ENCODE peak calls at places on chromosomes 3 and 15, in seven cellular contexts. P is uterus, S is dorsolateral prefrontal cortex, R is breast epithelium, X is IMR-90, B is A549, G is AG04450. H is an unnamed sample.
A peak's percentile ranks its signal among the peaks of the same experiment; 100 is the strongest.

GRCh38 chr3:153906366-153906765 is 214.8 kb upstream of the ARHGEF26 start:
- DNase-seq in G (no peak), B (no peak), P (no peak), X (no peak), S (no peak), R (no peak), H (no peak)

GRCh38 chr15:70264014-70264492 is 166.3 kb upstream of the TLE3 start:
- DNase-seq in S (no peak), R (no peak), G (no peak), X (no peak), P (peak; percentile 82), B (no peak), H (no peak)

GRCh38 chr3:9020396-9020795 is 57.1 kb upstream of the RAD18 start:
- DNase-seq in X (no peak), S (no peak), R (no peak), P (no peak), G (no peak), B (no peak), H (no peak)

GRCh38 chr3:183699238-183699947 is 1.8 kb downstream of the YEATS2 start:
- DNase-seq in P (no peak), R (no peak), X (no peak), G (no peak), S (no peak), B (no peak), H (no peak)

GRCh38 chr3:146280859-146281258 is 30.0 kb upstream of the PLSCR4 start:
- DNase-seq in G (no peak), B (no peak), X (peak; percentile 26), P (no peak), R (no peak), S (no peak), H (no peak)

GRCh38 chr15:89521605-89522004 is 25.2 kb upstream of the RHCG start:
- DNase-seq in R (no peak), B (no peak), S (no peak), G (no peak), X (no peak), P (no peak), H (no peak)

GRCh38 chr3:126826693-126827092 is 122.7 kb downstream of the CHCHD6 start:
- DNase-seq in P (no peak), X (no peak), R (no peak), S (no peak), B (no peak), G (no peak), H (no peak)

GRCh38 chr15:52100807-52101206 is 11.8 kb downstream of the BCL2L10 start:
- DNase-seq in X (peak; percentile 94), S (no peak), R (peak; percentile 56), B (no peak), G (peak; percentile 74), P (peak; percentile 89), H (peak; percentile 83)

GRCh38 chr15:64092075-64092820 is 1.4 kb downstream of the CIAO2A start:
- DNase-seq in R (no peak), X (no peak), B (no peak), S (no peak), P (no peak), G (no peak), H (no peak)

GRCh38 chr15:64093627-64094417 is at the start of gene CIAO2A:
- DNase-seq in X (peak; percentile 98), R (peak; percentile 95), G (peak; percentile 93), S (peak; percentile 95), B (peak; percentile 96), P (peak; percentile 97), H (peak; percentile 98)

GRCh38 chr15:64095431-64095794 is 369 bp upstream of the SNX1 start:
- DNase-seq in P (no peak), R (no peak), G (no peak), S (no peak), B (no peak), X (no peak), H (no peak)

GRCh38 chr15:64090527-64090926 is 3.1 kb downstream of the CIAO2A start:
- DNase-seq in X (no peak), P (no peak), G (no peak), S (no peak), B (no peak), R (no peak), H (no peak)

DNA sequence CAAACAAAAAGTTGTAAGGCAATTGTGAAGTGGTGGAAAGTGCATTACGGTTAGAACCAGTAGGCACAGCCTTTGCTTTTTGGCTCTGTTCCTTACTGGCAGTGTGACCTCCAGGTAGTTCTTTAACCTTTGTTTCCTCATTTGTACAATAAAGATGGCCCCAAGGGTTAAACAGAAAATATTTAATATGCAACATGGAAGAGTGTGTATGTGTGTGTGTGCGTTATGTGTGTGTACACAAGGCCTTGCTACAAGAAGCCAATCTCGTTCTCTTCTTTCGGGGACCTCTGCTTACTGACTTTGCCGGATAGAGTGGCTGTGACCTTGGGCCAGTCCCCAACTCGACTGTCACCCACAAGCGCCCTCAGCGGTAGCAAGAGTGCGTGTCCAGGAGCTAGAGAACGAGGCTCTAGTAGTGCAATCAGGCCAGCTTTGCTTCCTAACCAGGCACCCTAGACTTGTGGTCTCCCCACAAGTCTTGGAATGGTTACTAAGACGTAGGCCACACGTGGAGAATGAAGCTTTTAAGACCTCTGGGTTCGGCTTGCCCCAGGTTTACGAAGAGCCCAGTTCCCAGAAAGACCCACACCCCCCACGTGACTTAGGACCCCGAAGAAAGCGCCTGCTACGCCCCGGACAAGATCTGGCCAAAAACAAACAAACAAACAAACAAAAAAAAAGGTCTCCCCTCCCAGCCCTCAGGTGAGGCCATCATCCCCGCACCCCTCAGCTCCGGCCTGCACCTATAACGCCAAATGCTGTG is 593 bp downstream of the CIAO2A start:
- DNase-seq in B (peak; percentile 56), S (no peak), P (peak; percentile 29), X (peak; percentile 64), R (no peak), G (no peak), H (no peak)
- TF ChIP-seq CTCF in B (no peak), S (no peak), P (no peak), X (no peak), R (no peak), G (no peak), H (peak; percentile 17)

GRCh38 chr3:152834354-152835310 is at the start of gene P2RY1:
- DNase-seq in P (peak; percentile 67), G (no peak), R (no peak), S (peak; percentile 33), X (peak; percentile 17), B (peak; percentile 51), H (peak; percentile 19)
- H3K4me3 ChIP-seq in P (peak within 1 kb of the TSS; percentile 63), G (peak within 1 kb of the TSS; percentile 62), R (peak within 1 kb of the TSS; percentile 73), S (peak within 1 kb of the TSS; percentile 62), X (peak within 1 kb of the TSS; percentile 39), B (peak within 1 kb of the TSS; percentile 78), H (peak within 1 kb of the TSS; percentile 65)

DNA sequence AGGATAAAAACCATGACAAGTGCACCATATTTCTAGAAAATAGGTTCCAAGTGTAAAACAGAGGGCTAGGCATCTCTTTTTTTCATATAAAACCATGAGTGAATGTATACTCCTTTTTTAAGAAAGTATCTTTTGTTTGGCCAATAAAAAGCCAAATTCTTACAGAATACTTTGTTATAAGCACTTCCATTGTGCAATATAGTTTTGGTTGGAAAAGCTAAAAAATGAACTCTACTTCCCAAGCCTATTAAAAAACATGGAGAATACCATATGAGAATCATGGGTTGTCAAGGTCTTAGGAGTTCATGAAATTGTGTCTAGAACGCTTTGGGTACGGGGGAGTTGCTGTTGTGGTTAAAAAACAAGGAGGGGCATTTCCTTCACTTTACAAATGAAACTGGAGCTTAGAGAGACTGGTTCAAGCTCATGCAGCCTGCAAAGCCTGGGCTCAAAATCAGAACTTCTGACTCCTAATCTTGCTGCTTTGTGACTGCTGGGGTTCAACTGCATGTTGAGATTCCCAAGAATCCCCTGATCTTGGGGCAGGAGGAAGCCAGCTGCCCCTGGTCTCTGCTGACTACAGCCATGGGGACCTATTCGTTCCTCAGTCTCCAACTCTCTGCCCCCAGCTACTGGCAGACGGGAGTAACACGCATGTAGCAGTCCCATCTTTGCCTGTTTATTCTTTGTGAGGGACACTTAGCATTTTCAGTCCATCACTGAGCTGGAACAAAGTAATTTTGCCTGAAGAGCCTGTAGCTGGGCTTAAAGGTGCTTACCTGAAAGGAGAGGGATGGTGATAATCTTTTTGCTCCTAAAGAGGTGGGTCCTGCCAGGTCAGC is 229.1 kb downstream of the CHST2 start:
- DNase-seq in B (no peak), R (no peak), S (no peak), P (no peak), G (no peak), X (no peak), H (no peak)
- TF ChIP-seq CTCF in B (no peak), R (no peak), S (no peak), P (no peak), G (peak; percentile 2), X (no peak), H (peak; percentile 22)

GRCh38 chr15:62709261-62709660 is 333.3 kb upstream of the TPM1 start:
- DNase-seq in R (no peak), B (no peak), S (no peak), G (no peak), X (no peak), P (no peak), H (no peak)
- H3K4me3 ChIP-seq in R (no peak overlapping the region), B (no peak overlapping the region), S (no peak overlapping the region), G (no peak overlapping the region), X (no peak overlapping the region), P (no peak overlapping the region), H (no peak overlapping the region)

DNA sequence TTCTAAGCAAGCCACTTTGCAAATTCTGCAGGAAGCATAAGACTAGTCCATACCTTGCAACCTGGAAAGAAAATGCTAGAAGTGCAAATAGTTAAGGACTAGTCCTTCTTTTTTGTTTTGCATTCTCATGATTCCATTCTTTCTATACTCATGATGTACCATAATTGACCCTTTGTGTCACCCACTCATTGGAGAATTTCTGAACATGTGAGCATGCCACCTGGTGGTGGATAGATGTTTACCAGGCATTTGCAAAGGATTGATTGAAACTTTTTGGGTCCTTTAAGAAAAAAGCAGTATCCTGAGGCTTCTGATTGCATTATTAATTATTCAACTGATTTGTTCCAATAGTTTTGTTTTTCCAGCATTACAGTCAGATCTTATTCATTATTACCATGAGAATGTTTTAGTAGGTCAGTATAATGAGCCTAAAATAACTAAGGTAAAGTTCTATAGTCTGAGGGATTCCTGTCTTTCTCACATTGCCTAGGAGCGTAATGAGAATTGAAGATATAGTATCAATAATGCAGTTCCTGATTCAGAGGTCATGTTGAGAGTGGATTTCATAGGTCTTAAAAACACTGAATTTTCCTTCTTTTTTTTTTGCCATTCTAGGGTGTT is 20.2 kb upstream of the DIPK2A start:
- DNase-seq in S (peak; percentile 4), R (no peak), B (no peak), G (no peak), X (peak; percentile 46), P (no peak), H (no peak)
- TF ChIP-seq CTCF in S (peak; percentile 62), R (peak; percentile 62), B (peak; percentile 54), G (peak; percentile 81), X (peak; percentile 58), P (peak; percentile 42), H (peak; percentile 87)

GRCh38 chr3:56917740-56918568 is 116.2 kb upstream of the ARHGEF3 start:
- DNase-seq in S (no peak), P (no peak), X (no peak), R (no peak), B (no peak), G (no peak), H (no peak)
- H3K4me3 ChIP-seq in S (no peak overlapping the region), P (no peak overlapping the region), X (no peak overlapping the region), R (no peak overlapping the region), B (no peak overlapping the region), G (no peak overlapping the region), H (no peak overlapping the region)

DNA sequence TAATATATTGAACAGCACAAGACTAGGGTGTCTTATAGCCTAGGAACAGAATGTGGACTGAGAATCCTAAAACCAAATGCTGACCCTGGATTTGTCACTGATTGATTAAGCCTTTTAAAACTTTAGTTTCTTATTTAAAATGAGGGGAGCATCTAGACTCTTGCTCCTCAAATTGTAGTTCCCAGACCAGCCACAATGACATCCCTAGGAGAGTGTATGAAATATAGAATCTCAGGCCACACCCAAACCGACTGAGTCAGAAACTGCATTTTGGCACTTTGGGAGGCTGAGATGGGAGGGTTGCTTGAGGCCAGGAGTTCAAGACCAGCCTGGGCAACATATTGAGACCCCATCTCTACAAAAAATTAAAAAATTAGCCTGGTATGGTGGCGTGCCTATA is 287.8 kb upstream of the UMPS start:
- DNase-seq in P (no peak), R (no peak), S (no peak), B (peak; percentile 7), X (no peak), G (no peak), H (no peak)
- TF ChIP-seq CTCF in P (no peak), R (no peak), S (no peak), B (no peak), X (no peak), G (no peak), H (peak; percentile 4)